ENCODE peak calls at places on chromosomes 4 and X, in seven cellular contexts. W is SHP77; G is fibroblast of the aortic adventitia; Y is HepG2; N is activated CD8-positive, alpha-beta memory T cell treated with anti-CD3 and anti-CD28 coated beads for 48 hours; B is A549; T is epithelial cell of prostate. F is an unnamed sample.

GRCh38 chrX:30992381-30992904 is 79.4 kb downstream of the FTHL17 start:
- DNase-seq in W (no peak), G (no peak), Y (peak), N (no peak), B (no peak), T (no peak), F (no peak)

GRCh38 chr4:152243890-152244595 is 291.8 kb downstream of the FBXW7 start:
- DNase-seq in W (no peak), G (peak), Y (no peak), N (no peak), B (no peak), T (no peak), F (no peak)

GRCh38 chr4:15479089-15479912 is 9.6 kb downstream of the CC2D2A start:
- DNase-seq in W (peak), G (peak), Y (peak), N (no peak), B (peak), T (peak), F (peak)

GRCh38 chr4:152468408-152468807 is 67.5 kb downstream of the FBXW7 start:
- DNase-seq in W (no peak), G (no peak), Y (no peak), N (no peak), B (no peak), T (no peak), F (no peak)

GRCh38 chr4:7332216-7333023 is 102.3 kb downstream of the PSAPL1 start:
- DNase-seq in W (no peak), G (peak), Y (no peak), N (no peak), B (no peak), T (no peak), F (no peak)

GRCh38 chrX:26442340-26442739 is 226.4 kb downstream of the MAGEB5 start:
- DNase-seq in W (peak), G (no peak), Y (no peak), N (no peak), B (no peak), T (no peak), F (no peak)

GRCh38 chr4:55397521-55398321 is 2.0 kb downstream of the TMEM165 start:
- DNase-seq in W (no peak), G (peak), Y (no peak), N (no peak), B (no peak), T (no peak), F (no peak)

GRCh38 chr4:7699040-7699439 is 240.6 kb downstream of the AFAP1 start:
- DNase-seq in W (no peak), G (peak), Y (no peak), N (no peak), B (no peak), T (no peak), F (no peak)

GRCh38 chrX:9520211-9520590 is 55.3 kb downstream of the TBL1X start:
- DNase-seq in W (no peak), G (no peak), Y (no peak), N (no peak), B (no peak), T (no peak), F (no peak)

GRCh38 chr4:127400736-127401346 is 231.9 kb upstream of the INTU start:
- DNase-seq in W (peak), G (peak), Y (peak), N (no peak), B (peak), T (peak), F (no peak)

GRCh38 chrX:103791826-103792458 is 15.3 kb downstream of the PLP1 start:
- DNase-seq in W (no peak), G (peak), Y (no peak), N (no peak), B (no peak), T (no peak), F (no peak)

GRCh38 chr4:110793381-110793801 is 170.5 kb upstream of the PITX2 start:
- DNase-seq in W (no peak), G (peak), Y (no peak), N (no peak), B (no peak), T (no peak), F (no peak)

GRCh38 chr4:15416357-15417327 is 11.2 kb upstream of the C1QTNF7 start:
- DNase-seq in W (no peak), G (no peak), Y (no peak), N (no peak), B (no peak), T (no peak), F (no peak)

GRCh38 chr4:763191-763810 is 57.7 kb downstream of the PCGF3 start:
- DNase-seq in W (no peak), G (no peak), Y (no peak), N (no peak), B (no peak), T (no peak), F (no peak)

GRCh38 chr4:73446336-73446938 is 10.4 kb downstream of the AFP start:
- DNase-seq in W (peak), G (peak), Y (peak), N (no peak), B (peak), T (no peak), F (no peak)

GRCh38 chr4:5992171-5993062 is 25.8 kb downstream of the C4orf50 start:
- DNase-seq in W (no peak), G (no peak), Y (no peak), N (no peak), B (no peak), T (no peak), F (no peak)

GRCh38 chrX:26557691-26558321 is 341.8 kb downstream of the MAGEB5 start:
- DNase-seq in W (no peak), G (no peak), Y (no peak), N (no peak), B (no peak), T (no peak), F (no peak)

GRCh38 chr4:93981594-93981993 is 153.0 kb downstream of the ATOH1 start:
- DNase-seq in W (no peak), G (no peak), Y (no peak), N (no peak), B (no peak), T (no peak), F (no peak)

GRCh38 chr4:17816142-17816541 is 5.4 kb downstream of the NCAPG start:
- DNase-seq in W (no peak), G (no peak), Y (no peak), N (no peak), B (no peak), T (no peak), F (no peak)

GRCh38 chr4:95761441-95761840 is 78.5 kb upstream of the PDHA2 start:
- DNase-seq in W (no peak), G (peak), Y (no peak), N (no peak), B (no peak), T (peak), F (no peak)

F was measured in D721Med.